ENCODE peak calls at places on chromosomes 12 and 14, in nine cellular contexts. A, V, Q, Z, Y, L, S, C and U are unnamed samples.

GRCh38 chr12:14479004-14479403 is 88.7 kb downstream of the PLBD1 start:
- DNase-seq in A (no peak), V (no peak), Q (no peak), Z (no peak), Y (no peak), L (no peak), S (no peak), C (no peak), U (no peak)

GRCh38 chr12:71686658-71687025 is 760 bp downstream of the TMEM19 start:
- DNase-seq in A (no peak), V (no peak), Q (no peak), Z (no peak), Y (no peak), L (no peak), S (no peak), C (no peak), U (no peak)

GRCh38 chr12:115183752-115184151 is 499.8 kb upstream of the TBX3 start:
- DNase-seq in A (no peak), V (no peak), Q (no peak), Z (no peak), Y (no peak), L (no peak), S (no peak), C (no peak), U (no peak)

GRCh38 chr12:805022-805632 is 52.7 kb downstream of the WNK1 start:
- DNase-seq in A (no peak), V (no peak), Q (no peak), Z (no peak), Y (no peak), L (no peak), S (no peak), C (no peak), U (no peak)

GRCh38 chr12:71948390-71948789 is 9.7 kb downstream of the TPH2 start:
- DNase-seq in A (no peak), V (no peak), Q (no peak), Z (no peak), Y (no peak), L (no peak), S (no peak), C (no peak), U (no peak)

GRCh38 chr14:53470351-53471043 is 317.4 kb upstream of the DDHD1 start:
- DNase-seq in A (no peak), V (no peak), Q (no peak), Z (no peak), Y (peak), L (no peak), S (no peak), C (no peak), U (peak)

GRCh38 chr12:104569348-104570173 is 112.8 kb downstream of the CHST11 start:
- DNase-seq in A (no peak), V (no peak), Q (peak), Z (peak), Y (no peak), L (no peak), S (no peak), C (no peak), U (no peak)

GRCh38 chr12:128077917-128078298 is 189.1 kb upstream of the TMEM132C start:
- DNase-seq in A (no peak), V (no peak), Q (no peak), Z (no peak), Y (no peak), L (no peak), S (no peak), C (no peak), U (no peak)

DNA sequence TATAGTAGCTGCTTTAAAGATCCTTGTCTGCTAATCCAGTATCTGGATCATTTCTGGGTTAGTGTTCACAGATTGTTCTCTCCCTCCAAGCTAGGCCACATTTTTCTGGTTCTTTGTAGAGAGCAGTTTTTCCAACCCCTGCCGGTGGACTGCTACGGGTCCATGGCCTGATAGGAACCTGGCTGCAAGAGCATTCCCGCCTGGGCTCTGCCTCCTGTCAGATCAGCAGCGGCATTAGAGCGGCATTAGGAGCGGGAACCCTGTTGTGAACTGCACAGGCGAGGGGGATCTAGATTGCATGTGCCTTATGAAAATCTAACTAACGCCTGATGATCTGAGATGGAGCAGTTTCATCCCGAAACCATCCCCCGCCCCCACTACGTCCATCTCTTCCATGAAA is 50.4 kb downstream of the MYRFL start:
- DNase-seq in A (no peak), V (no peak), Q (no peak), Z (no peak), Y (no peak), L (no peak), S (no peak), C (no peak), U (no peak)
- TF ChIP-seq POLR2A in A (no peak), V (no peak), Q (no peak), Z (no peak), Y (no peak), L (no peak), S (no peak), C (no peak), U (no peak)

GRCh38 chr14:22474730-22475351 is 114.2 kb downstream of the DAD1 start:
- DNase-seq in A (no peak), V (no peak), Q (no peak), Z (no peak), Y (no peak), L (no peak), S (no peak), C (no peak), U (no peak)
- TF ChIP-seq POLR2A in A (no peak), V (no peak), Q (no peak), Z (no peak), Y (no peak), L (no peak), S (no peak), C (no peak), U (no peak)

GRCh38 chr14:24639270-24639669 is 5.3 kb upstream of the GZMB start:
- DNase-seq in A (no peak), V (no peak), Q (no peak), Z (no peak), Y (no peak), L (no peak), S (no peak), C (no peak), U (no peak)
- TF ChIP-seq POLR2A in A (no peak), V (no peak), Q (no peak), Z (no peak), Y (no peak), L (no peak), S (no peak), C (no peak), U (no peak)

GRCh38 chr14:63727736-63728728 is at the start of gene SGPP1:
- DNase-seq in A (peak), V (peak), Q (peak), Z (peak), Y (peak), L (peak), S (peak), C (peak), U (peak)
- TF ChIP-seq POLR2A in A (peak), V (peak), Q (peak), Z (peak), Y (peak), L (peak), S (peak), C (peak), U (no peak)

DNA sequence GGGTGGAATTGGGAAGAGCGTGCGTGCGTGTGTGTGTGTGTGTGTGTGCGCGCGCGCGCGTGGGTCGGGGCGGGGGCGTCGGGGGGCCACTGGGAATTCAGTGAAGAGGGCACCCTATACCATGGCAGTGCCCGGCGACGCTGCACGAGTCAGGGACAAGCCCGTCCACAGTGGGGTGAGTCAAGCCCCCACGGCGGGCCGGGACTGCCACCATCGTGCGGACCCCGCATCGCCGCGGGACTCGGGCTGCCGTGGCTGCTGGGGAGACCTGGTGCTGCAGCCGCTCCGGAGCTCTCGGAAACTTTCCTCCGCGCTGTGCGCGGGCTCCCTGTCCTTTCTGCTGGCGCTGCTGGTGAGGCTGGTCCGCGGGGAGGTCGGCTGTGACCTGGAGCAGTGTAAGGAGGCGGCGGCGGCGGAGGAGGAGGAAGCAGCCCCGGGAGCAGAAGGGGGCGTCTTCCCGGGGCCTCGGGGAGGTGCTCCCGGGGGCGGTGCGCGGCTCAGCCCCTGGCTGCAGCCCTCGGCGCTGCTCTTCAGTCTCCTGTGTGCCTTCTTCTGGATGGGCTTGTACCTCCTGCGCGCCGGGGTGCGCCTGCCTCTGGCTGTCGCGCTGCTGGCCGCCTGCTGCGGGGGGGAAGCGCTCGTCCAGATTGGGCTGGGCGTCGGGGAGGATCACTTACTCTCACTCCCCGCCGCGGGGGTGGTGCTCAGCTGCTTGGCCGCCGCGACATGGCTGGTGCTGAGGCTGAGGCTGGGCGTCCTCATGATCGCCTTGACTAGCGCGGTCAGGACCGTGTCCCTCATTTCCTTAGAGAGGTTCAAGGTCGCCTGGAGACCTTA is 1.0 kb downstream of the PDE3A start:
- DNase-seq in A (peak), V (peak), Q (peak), Z (peak), Y (no peak), L (no peak), S (peak), C (no peak), U (peak)
- TF ChIP-seq POLR2A in A (peak), V (peak), Q (peak), Z (peak), Y (no peak), L (peak), S (peak), C (no peak), U (peak)

GRCh38 chr12:120759591-120760348 is 34.1 kb downstream of the ACADS start:
- DNase-seq in A (no peak), V (no peak), Q (no peak), Z (no peak), Y (no peak), L (no peak), S (no peak), C (no peak), U (no peak)
- TF ChIP-seq POLR2A in A (no peak), V (no peak), Q (no peak), Z (no peak), Y (no peak), L (no peak), S (no peak), C (no peak), U (no peak)

DNA sequence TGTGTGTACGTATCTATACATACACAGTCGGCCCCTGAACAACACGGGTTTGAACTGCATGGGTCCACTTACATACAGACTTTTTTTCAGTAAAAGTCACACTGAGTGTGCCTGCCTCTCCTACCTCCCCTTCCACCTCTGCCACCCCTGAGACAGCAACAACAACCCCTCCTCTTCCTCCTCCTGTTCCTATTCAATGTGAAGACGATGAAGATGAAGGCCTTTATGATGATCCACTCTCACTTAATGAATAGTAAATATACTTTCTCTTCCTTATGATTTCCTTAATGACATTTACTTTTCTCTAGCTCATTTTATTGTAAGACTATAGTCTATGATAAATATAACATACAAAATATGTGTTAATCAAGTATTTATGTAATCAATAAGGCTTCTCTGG is 25.5 kb downstream of the TM7SF3 start:
- DNase-seq in A (no peak), V (no peak), Q (no peak), Z (no peak), Y (no peak), L (no peak), S (no peak), C (no peak), U (no peak)
- TF ChIP-seq POLR2A in A (no peak), V (no peak), Q (no peak), Z (no peak), Y (no peak), L (no peak), S (no peak), C (no peak), U (no peak)

GRCh38 chr14:99971087-99971928 is 93.9 kb upstream of the EVL start:
- DNase-seq in A (peak), V (peak), Q (peak), Z (peak), Y (peak), L (peak), S (peak), C (peak), U (peak)
- TF ChIP-seq POLR2A in A (peak), V (peak), Q (peak), Z (no peak), Y (peak), L (no peak), S (peak), C (peak), U (peak)